ENCODE peak calls at places on chromosomes 16 and 17, in five cellular contexts. One of them, this sample, is unnamed.

GRCh38 chr16:2483160-2483559 is 8.2 kb downstream of the TBC1D24 start:
- DNase-seq in NCI-H748 treated with DMSO at 0.1 percent for 48 hours: no peak
- DNase-seq in substantia nigra: no peak
- DNase-seq in NCI-H524: peak; percentile 73
- DNase-seq in K562: no peak
- DNase-seq in this sample: no peak

GRCh38 chr17:1372618-1373017 is 27.4 kb downstream of the YWHAE start:
- DNase-seq in NCI-H524: no peak
- DNase-seq in substantia nigra: no peak
- DNase-seq in NCI-H748 treated with DMSO at 0.1 percent for 48 hours: no peak
- DNase-seq in K562: no peak
- DNase-seq in this sample: no peak

GRCh38 chr17:28474035-28474640 is 694 bp downstream of the SLC13A2 start:
- DNase-seq in NCI-H748 treated with DMSO at 0.1 percent for 48 hours: no peak
- DNase-seq in substantia nigra: no peak
- DNase-seq in K562: no peak
- DNase-seq in NCI-H524: no peak
- DNase-seq in this sample: no peak

GRCh38 chr16:75532142-75532765 is 3.7 kb downstream of the CHST5 start:
- DNase-seq in substantia nigra: no peak
- DNase-seq in NCI-H748 treated with DMSO at 0.1 percent for 48 hours: no peak
- DNase-seq in K562: no peak
- DNase-seq in NCI-H524: no peak
- DNase-seq in this sample: no peak

GRCh38 chr17:42305543-42306384 is 17.5 kb downstream of the STAT5A start:
- DNase-seq in NCI-H524: no peak
- DNase-seq in substantia nigra: no peak
- DNase-seq in NCI-H748 treated with DMSO at 0.1 percent for 48 hours: no peak
- DNase-seq in K562: no peak
- DNase-seq in this sample: no peak

GRCh38 chr17:9472541-9472940 is 103.1 kb downstream of the STX8 start:
- DNase-seq in substantia nigra: no peak
- DNase-seq in NCI-H748 treated with DMSO at 0.1 percent for 48 hours: no peak
- DNase-seq in K562: no peak
- DNase-seq in NCI-H524: no peak
- DNase-seq in this sample: no peak

GRCh38 chr17:14198575-14198974 is 38.1 kb downstream of the CDRT15 start:
- DNase-seq in NCI-H748 treated with DMSO at 0.1 percent for 48 hours: no peak
- DNase-seq in K562: no peak
- DNase-seq in NCI-H524: no peak
- DNase-seq in substantia nigra: no peak
- DNase-seq in this sample: no peak

GRCh38 chr17:81993726-81994592 is 16.5 kb downstream of the ASPSCR1 start:
- DNase-seq in NCI-H524: no peak
- DNase-seq in substantia nigra: no peak
- DNase-seq in K562: no peak
- DNase-seq in NCI-H748 treated with DMSO at 0.1 percent for 48 hours: no peak
- DNase-seq in this sample: no peak

GRCh38 chr17:75662511-75662910 is 4.4 kb downstream of the RECQL5 start:
- DNase-seq in K562: no peak
- DNase-seq in NCI-H524: no peak
- DNase-seq in substantia nigra: no peak
- DNase-seq in NCI-H748 treated with DMSO at 0.1 percent for 48 hours: no peak
- DNase-seq in this sample: no peak

GRCh38 chr16:51151951-51152663 is 1.0 kb upstream of the SALL1 start:
- DNase-seq in NCI-H748 treated with DMSO at 0.1 percent for 48 hours: peak; percentile 26
- DNase-seq in NCI-H524: no peak
- DNase-seq in substantia nigra: peak; percentile 93
- DNase-seq in K562: no peak
- DNase-seq in this sample: peak; percentile 83

GRCh38 chr17:41777579-41778188 is 8.8 kb downstream of the JUP start:
- DNase-seq in NCI-H748 treated with DMSO at 0.1 percent for 48 hours: peak; percentile 48
- DNase-seq in substantia nigra: peak; percentile 23
- DNase-seq in NCI-H524: peak; percentile 27
- DNase-seq in K562: no peak
- DNase-seq in this sample: peak; percentile 78

GRCh38 chr17:29615048-29615385 is 7.7 kb downstream of the CORO6 start:
- DNase-seq in NCI-H524: no peak
- DNase-seq in substantia nigra: peak; percentile 29
- DNase-seq in K562: peak; percentile 50
- DNase-seq in NCI-H748 treated with DMSO at 0.1 percent for 48 hours: no peak
- DNase-seq in this sample: no peak

GRCh38 chr17:47660064-47660492 is 10.4 kb downstream of the KPNB1 start:
- DNase-seq in NCI-H748 treated with DMSO at 0.1 percent for 48 hours: no peak
- DNase-seq in NCI-H524: no peak
- DNase-seq in substantia nigra: no peak
- DNase-seq in K562: no peak
- DNase-seq in this sample: no peak

GRCh38 chr17:73991260-73991659 is 212.2 kb upstream of the RPL38 start:
- DNase-seq in K562: no peak
- DNase-seq in NCI-H524: no peak
- DNase-seq in substantia nigra: no peak
- DNase-seq in NCI-H748 treated with DMSO at 0.1 percent for 48 hours: peak; percentile 42
- DNase-seq in this sample: no peak

GRCh38 chr17:58513391-58513912 is 986 bp downstream of the MTMR4 start:
- DNase-seq in substantia nigra: no peak
- DNase-seq in NCI-H524: peak; percentile 75
- DNase-seq in NCI-H748 treated with DMSO at 0.1 percent for 48 hours: no peak
- DNase-seq in K562: no peak
- DNase-seq in this sample: no peak

GRCh38 chr17:40810505-40810904 is 10.7 kb upstream of the KRT28 start:
- DNase-seq in NCI-H748 treated with DMSO at 0.1 percent for 48 hours: no peak
- DNase-seq in NCI-H524: no peak
- DNase-seq in substantia nigra: no peak
- DNase-seq in K562: no peak
- DNase-seq in this sample: no peak

GRCh38 chr17:1137465-1137894 is 42.3 kb downstream of the ABR start:
- DNase-seq in NCI-H748 treated with DMSO at 0.1 percent for 48 hours: peak; percentile 77
- DNase-seq in substantia nigra: no peak
- DNase-seq in NCI-H524: peak; percentile 46
- DNase-seq in K562: peak; percentile 71
- DNase-seq in this sample: no peak

GRCh38 chr17:63434951-63435571 is 11.0 kb downstream of the CYB561 start:
- DNase-seq in NCI-H748 treated with DMSO at 0.1 percent for 48 hours: no peak
- DNase-seq in K562: no peak
- DNase-seq in NCI-H524: no peak
- DNase-seq in substantia nigra: peak; percentile 64
- DNase-seq in this sample: no peak

GRCh38 chr17:45132569-45133463 is 501 bp upstream of the PLCD3 start:
- DNase-seq in NCI-H748 treated with DMSO at 0.1 percent for 48 hours: peak; percentile 68
- DNase-seq in NCI-H524: peak; percentile 85
- DNase-seq in substantia nigra: peak; percentile 74
- DNase-seq in K562: peak; percentile 93
- DNase-seq in this sample: peak; percentile 78

GRCh38 chr17:55286681-55287589 is 22.2 kb downstream of the HLF start:
- DNase-seq in NCI-H748 treated with DMSO at 0.1 percent for 48 hours: no peak
- DNase-seq in substantia nigra: no peak
- DNase-seq in NCI-H524: no peak
- DNase-seq in K562: no peak
- DNase-seq in this sample: no peak

GRCh38 chr16:68197250-68197649 is 38.7 kb downstream of the ESRP2 start:
- DNase-seq in NCI-H748 treated with DMSO at 0.1 percent for 48 hours: no peak
- DNase-seq in K562: no peak
- DNase-seq in substantia nigra: no peak
- DNase-seq in NCI-H524: no peak
- DNase-seq in this sample: no peak

GRCh38 chr17:76475302-76475701 is 7.9 kb downstream of the AANAT start:
- DNase-seq in NCI-H748 treated with DMSO at 0.1 percent for 48 hours: no peak
- DNase-seq in substantia nigra: no peak
- DNase-seq in NCI-H524: no peak
- DNase-seq in K562: no peak
- DNase-seq in this sample: no peak

GRCh38 chr16:11497329-11497805 is 89.4 kb downstream of the LITAF start:
- DNase-seq in K562: no peak
- DNase-seq in NCI-H748 treated with DMSO at 0.1 percent for 48 hours: peak; percentile 22
- DNase-seq in substantia nigra: peak; percentile 94
- DNase-seq in NCI-H524: peak; percentile 60
- DNase-seq in this sample: peak; percentile 89

GRCh38 chr17:66791337-66791736 is 43.6 kb upstream of the CACNG5 start:
- DNase-seq in NCI-H748 treated with DMSO at 0.1 percent for 48 hours: no peak
- DNase-seq in substantia nigra: peak; percentile 41
- DNase-seq in NCI-H524: no peak
- DNase-seq in K562: no peak
- DNase-seq in this sample: peak; percentile 54

GRCh38 chr16:13441675-13442074 is 478.3 kb upstream of the ERCC4 start:
- DNase-seq in NCI-H748 treated with DMSO at 0.1 percent for 48 hours: no peak
- DNase-seq in substantia nigra: no peak
- DNase-seq in NCI-H524: no peak
- DNase-seq in K562: no peak
- DNase-seq in this sample: no peak

GRCh38 chr17:31414590-31414918 is 23.1 kb downstream of the RAB11FIP4 start:
- DNase-seq in NCI-H748 treated with DMSO at 0.1 percent for 48 hours: no peak
- DNase-seq in K562: no peak
- DNase-seq in NCI-H524: no peak
- DNase-seq in substantia nigra: no peak
- DNase-seq in this sample: no peak

GRCh38 chr17:83096401-83097220 is 17.2 kb downstream of the METRNL start:
- DNase-seq in NCI-H748 treated with DMSO at 0.1 percent for 48 hours: no peak
- DNase-seq in K562: no peak
- DNase-seq in NCI-H524: no peak
- DNase-seq in substantia nigra: no peak
- DNase-seq in this sample: no peak

GRCh38 chr17:66889480-66890230 is 54.7 kb downstream of the CACNG5 start:
- DNase-seq in NCI-H524: no peak
- DNase-seq in K562: no peak
- DNase-seq in substantia nigra: no peak
- DNase-seq in NCI-H748 treated with DMSO at 0.1 percent for 48 hours: no peak
- DNase-seq in this sample: no peak

GRCh38 chr17:9332164-9332527 is 243.5 kb downstream of the STX8 start:
- DNase-seq in K562: no peak
- DNase-seq in NCI-H524: no peak
- DNase-seq in substantia nigra: no peak
- DNase-seq in NCI-H748 treated with DMSO at 0.1 percent for 48 hours: no peak
- DNase-seq in this sample: no peak

GRCh38 chr16:48300391-48300856 is 53.1 kb upstream of the ABCC11 start:
- DNase-seq in K562: peak; percentile 17
- DNase-seq in NCI-H748 treated with DMSO at 0.1 percent for 48 hours: no peak
- DNase-seq in NCI-H524: no peak
- DNase-seq in substantia nigra: no peak
- DNase-seq in this sample: no peak

GRCh38 chr17:48478224-48479013 is 48.4 kb upstream of the SKAP1 start:
- DNase-seq in K562: peak; percentile 82
- DNase-seq in substantia nigra: no peak
- DNase-seq in NCI-H524: no peak
- DNase-seq in NCI-H748 treated with DMSO at 0.1 percent for 48 hours: no peak
- DNase-seq in this sample: no peak

GRCh38 chr17:40176409-40177110 is 710 bp upstream of the RAPGEFL1 start:
- DNase-seq in NCI-H748 treated with DMSO at 0.1 percent for 48 hours: no peak
- DNase-seq in substantia nigra: no peak
- DNase-seq in K562: no peak
- DNase-seq in NCI-H524: no peak
- DNase-seq in this sample: no peak

GRCh38 chr17:50129303-50129945 is 536 bp downstream of the SAMD14 start:
- DNase-seq in NCI-H748 treated with DMSO at 0.1 percent for 48 hours: no peak
- DNase-seq in substantia nigra: no peak
- DNase-seq in K562: no peak
- DNase-seq in NCI-H524: peak; percentile 39
- DNase-seq in this sample: no peak

GRCh38 chr16:82965808-82966207 is 339.0 kb downstream of the CDH13 start:
- DNase-seq in NCI-H748 treated with DMSO at 0.1 percent for 48 hours: no peak
- DNase-seq in K562: no peak
- DNase-seq in NCI-H524: no peak
- DNase-seq in substantia nigra: no peak
- DNase-seq in this sample: no peak

This sample was measured in C1 segment of cervical spinal cord.